ENCODE peak calls at places on chromosome 16, in five cellular contexts. J, S, Z, C and Y are unnamed samples.

GRCh38 chr16:6206080-6206479 is 1108.5 kb upstream of the EEF2KMT start:
- DNase-seq in J (no peak), S (no peak), Z (no peak), C (no peak), Y (no peak)

GRCh38 chr16:11250091-11250785 is 5.8 kb downstream of the SOCS1 start:
- DNase-seq in J (no peak), S (no peak), Z (no peak), C (no peak), Y (no peak)

GRCh38 chr16:67071476-67072048 is 38.2 kb upstream of the PHAF1 start:
- DNase-seq in J (no peak), S (no peak), Z (no peak), C (no peak), Y (no peak)

GRCh38 chr16:88967800-88968588 is 9.0 kb downstream of the CBFA2T3 start:
- DNase-seq in J (no peak), S (no peak), Z (no peak), C (no peak), Y (no peak)

GRCh38 chr16:27405546-27406451 is 3.8 kb downstream of the IL21R start:
- DNase-seq in J (no peak), S (no peak), Z (no peak), C (no peak), Y (no peak)

GRCh38 chr16:4323845-4324478 is 8.1 kb downstream of the GLIS2 start:
- DNase-seq in J (peak), S (no peak), Z (peak), C (peak), Y (no peak)

GRCh38 chr16:1494129-1494640 is 1.0 kb downstream of the TELO2 start:
- DNase-seq in J (peak), S (peak), Z (peak), C (peak), Y (peak)

GRCh38 chr16:84115919-84116719 is 623 bp downstream of the MBTPS1 start:
- DNase-seq in J (peak), S (peak), Z (peak), C (peak), Y (no peak)

GRCh38 chr16:62503073-62503472 is 466.8 kb upstream of the CDH8 start:
- DNase-seq in J (no peak), S (no peak), Z (no peak), C (no peak), Y (no peak)

GRCh38 chr16:12767897-12768296 is 35.8 kb downstream of the CPPED1 start:
- DNase-seq in J (no peak), S (no peak), Z (no peak), C (no peak), Y (no peak)

GRCh38 chr16:19765860-19766553 is 47.9 kb downstream of the IQCK start:
- DNase-seq in J (no peak), S (no peak), Z (no peak), C (peak), Y (no peak)